ENCODE peak calls at places on chromosome 18, in ten cellular contexts. G is kidney epithelial cell; S is HCEC 1CT; T is GM20000; B is CD4-positive, alpha-beta memory T cell; I is fibroblast of the aortic adventitia; H is NCI-H510A; X is AG04450; J is activated CD4-positive, alpha-beta T cell treated with anti-CD3 and anti-CD28 coated beads for 36 hours; E is T follicular helper cell. V is an unnamed sample.

GRCh38 chr18:59172664-59173249 is 33.1 kb downstream of the SEC11C start:
- DNase-seq in I (no peak), E (no peak), T (no peak), J (no peak), G (no peak), H (no peak), S (no peak), X (no peak), B (no peak), V (no peak)

GRCh38 chr18:24369420-24369819 is 28.2 kb downstream of the OSBPL1A start:
- DNase-seq in S (no peak), H (no peak), X (no peak), T (no peak), E (no peak), G (no peak), J (peak), B (no peak), I (no peak), V (no peak)

GRCh38 chr18:2515408-2515807 is 55.9 kb downstream of the METTL4 start:
- DNase-seq in G (peak), I (peak), S (peak), J (no peak), T (no peak), E (no peak), X (peak), B (no peak), H (no peak), V (no peak)

GRCh38 chr18:452801-453200 is 47.7 kb downstream of the COLEC12 start:
- DNase-seq in S (no peak), X (no peak), I (no peak), H (no peak), G (no peak), T (no peak), J (no peak), B (no peak), E (no peak), V (no peak)

GRCh38 chr18:11673560-11673959 is 15.5 kb upstream of the GNAL start:
- DNase-seq in B (no peak), G (no peak), X (no peak), E (no peak), J (no peak), I (no peak), H (no peak), T (no peak), S (no peak), V (no peak)

GRCh38 chr18:48488388-48488850 is 50.4 kb upstream of the CTIF start:
- DNase-seq in J (no peak), E (no peak), T (no peak), I (peak), H (no peak), X (peak), G (peak), B (no peak), S (peak), V (no peak)

GRCh38 chr18:22694954-22695353 is 238.2 kb upstream of the RBBP8 start:
- DNase-seq in B (no peak), I (peak), X (peak), T (no peak), E (no peak), H (no peak), S (peak), J (no peak), G (no peak), V (no peak)

GRCh38 chr18:41410007-41410406 is 545.0 kb upstream of the PIK3C3 start:
- DNase-seq in X (no peak), I (no peak), T (no peak), B (no peak), J (no peak), E (no peak), S (no peak), G (no peak), H (no peak), V (no peak)

GRCh38 chr18:9615280-9615797 is 980 bp upstream of the PPP4R1 start:
- DNase-seq in G (no peak), H (no peak), B (no peak), E (no peak), I (no peak), S (no peak), T (no peak), J (no peak), X (no peak), V (no peak)

GRCh38 chr18:13447621-13448020 is 229.1 kb downstream of the LDLRAD4 start:
- DNase-seq in J (no peak), E (no peak), I (peak), X (no peak), T (no peak), S (no peak), H (no peak), G (peak), B (no peak), V (no peak)

GRCh38 chr18:34867520-34867919 is 157.4 kb downstream of the DTNA start:
- DNase-seq in J (peak), T (no peak), I (peak), X (no peak), H (no peak), S (no peak), B (no peak), G (no peak), E (no peak), V (peak)

GRCh38 chr18:78242307-78242643 is 737.3 kb upstream of the SALL3 start:
- DNase-seq in T (no peak), G (no peak), H (no peak), B (no peak), I (no peak), S (no peak), E (no peak), J (no peak), X (no peak), V (no peak)